ENCODE peak calls at places on chromosomes 16 and 17, in nine cellular contexts. K is fibroblast of lung, J is GM23338, V is AG04450, G is brain microvascular endothelial cell, O is lung, Z is NB4, N is A549, P is right atrium auricular region. W is an unnamed sample.

GRCh38 chr17:3801043-3801746 is at the start of gene ITGAE:
- DNase-seq in K (no peak), J (no peak), V (no peak), G (no peak), O (no peak), Z (no peak), N (no peak), P (no peak), W (no peak)

GRCh38 chr17:77325826-77326581 is 185.2 kb downstream of the SEC14L1 start:
- DNase-seq in K (peak; percentile 24), J (no peak), V (no peak), G (no peak), O (peak; percentile 29), Z (no peak), N (no peak), P (peak; percentile 58), W (no peak)

GRCh38 chr17:81261096-81261495 is 22.0 kb downstream of the NDUFAF8 start:
- DNase-seq in K (no peak), J (no peak), V (no peak), G (no peak), O (no peak), Z (no peak), N (no peak), P (no peak), W (no peak)

GRCh38 chr17:72011561-72011960 is 109.3 kb upstream of the SOX9 start:
- DNase-seq in K (peak; percentile 6), J (no peak), V (no peak), G (no peak), O (no peak), Z (no peak), N (no peak), P (no peak), W (no peak)

GRCh38 chr17:11144358-11145233 is 96.4 kb upstream of the SHISA6 start:
- DNase-seq in K (no peak), J (peak; percentile 18), V (no peak), G (no peak), O (peak; percentile 33), Z (peak; percentile 56), N (peak; percentile 63), P (no peak), W (no peak)

GRCh38 chr16:70743791-70744190 is 57.2 kb downstream of the VAC14 start:
- DNase-seq in K (no peak), J (no peak), V (no peak), G (no peak), O (no peak), Z (no peak), N (no peak), P (no peak), W (no peak)

GRCh38 chr17:10243905-10244844 is 45.8 kb upstream of the GAS7 start:
- DNase-seq in K (no peak), J (no peak), V (no peak), G (no peak), O (peak; percentile 41), Z (peak; percentile 24), N (peak; percentile 17), P (no peak), W (no peak)

GRCh38 chr17:81150379-81151038 is 14.8 kb upstream of the PVALEF start:
- DNase-seq in K (no peak), J (no peak), V (no peak), G (no peak), O (peak; percentile 54), Z (peak; percentile 72), N (no peak), P (peak; percentile 62), W (no peak)

GRCh38 chr17:7294614-7295153 is at the start of gene YBX2:
- DNase-seq in K (no peak), J (peak; percentile 98), V (no peak), G (no peak), O (no peak), Z (peak; percentile 59), N (peak; percentile 89), P (no peak), W (no peak)

GRCh38 chr16:13961099-13961811 is 41.3 kb downstream of the ERCC4 start:
- DNase-seq in K (peak; percentile 43), J (no peak), V (peak; percentile 29), G (peak; percentile 41), O (no peak), Z (no peak), N (peak; percentile 31), P (no peak), W (no peak)

GRCh38 chr17:39916918-39917317 is 1.5 kb downstream of the GSDMB start:
- DNase-seq in K (no peak), J (peak; percentile 47), V (no peak), G (peak; percentile 10), O (no peak), Z (no peak), N (peak; percentile 42), P (no peak), W (no peak)

GRCh38 chr16:31423241-31423640 is 4.9 kb downstream of the COX6A2 start:
- DNase-seq in K (no peak), J (no peak), V (no peak), G (no peak), O (no peak), Z (no peak), N (no peak), P (no peak), W (no peak)

GRCh38 chr16:13205352-13205751 is 304.0 kb downstream of the SHISA9 start:
- DNase-seq in K (no peak), J (no peak), V (no peak), G (no peak), O (no peak), Z (no peak), N (no peak), P (no peak), W (no peak)

GRCh38 chr16:70258946-70259345 is 7.2 kb upstream of the EXOSC6 start:
- DNase-seq in K (no peak), J (no peak), V (no peak), G (no peak), O (no peak), Z (no peak), N (no peak), P (peak; percentile 9), W (no peak)

GRCh38 chr16:2365895-2366294 is 25.4 kb upstream of the ABCA3 start:
- DNase-seq in K (peak; percentile 87), J (no peak), V (peak; percentile 18), G (peak; percentile 81), O (no peak), Z (no peak), N (no peak), P (no peak), W (peak; percentile 29)

DNA sequence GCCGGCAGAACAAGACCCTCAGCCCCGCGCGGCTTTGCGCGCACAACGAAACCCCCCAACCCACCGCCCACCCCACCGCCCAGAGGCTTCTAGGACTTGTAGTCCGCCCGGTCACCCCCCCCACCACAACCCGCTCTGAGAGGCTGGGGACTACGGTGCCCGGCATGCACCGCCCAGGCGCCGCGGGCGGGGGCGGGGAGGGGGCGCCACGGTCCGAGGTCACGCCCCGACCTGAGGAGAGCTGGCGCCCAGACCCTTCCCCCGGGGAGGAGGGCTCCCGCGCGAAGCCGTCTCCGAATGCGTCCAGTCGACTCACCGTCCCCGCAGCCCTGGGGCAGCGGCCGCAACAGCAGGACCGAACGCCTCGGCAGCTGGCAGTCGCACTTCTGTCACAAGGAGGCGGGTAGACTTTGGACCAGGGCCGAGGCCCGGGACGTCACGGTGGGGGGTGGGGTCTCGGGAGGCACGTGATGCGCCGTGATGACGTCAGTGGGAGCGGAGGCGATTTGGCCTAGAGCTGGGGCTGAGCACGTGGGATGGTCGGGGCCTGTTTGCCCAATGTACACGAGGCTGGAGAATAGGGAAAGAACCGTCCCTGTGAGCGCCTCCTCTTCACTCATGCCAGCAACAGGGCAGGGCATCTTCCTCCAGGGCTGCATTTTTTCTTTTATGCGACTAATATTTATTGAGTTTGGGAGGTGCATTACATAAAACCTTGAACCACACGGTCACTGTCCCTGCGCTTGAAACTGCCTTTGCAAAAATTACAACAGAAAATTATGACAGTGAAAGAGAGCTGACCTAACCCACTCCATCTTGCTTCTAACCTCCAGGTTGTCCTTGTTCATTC is at the start of gene CDIP1:
- DNase-seq in K (peak; percentile 90), J (peak; percentile 99), V (peak; percentile 79), G (peak; percentile 93), O (peak; percentile 97), Z (peak; percentile 97), N (peak; percentile 96), P (peak; percentile 99), W (peak; percentile 45)
- H3K4me3 ChIP-seq in K (peak within 1 kb of the TSS; percentile 46), J (peak within 1 kb of the TSS; percentile 91), V (peak within 1 kb of the TSS; percentile 76), G (peak within 1 kb of the TSS; percentile 63), O (peak within 1 kb of the TSS; percentile 79), Z (peak within 1 kb of the TSS; percentile 60), N (peak within 1 kb of the TSS; percentile 51), P (peak within 1 kb of the TSS; percentile 79), W (peak within 1 kb of the TSS; percentile 62)

GRCh38 chr16:30180741-30181140 is 2.7 kb upstream of the CORO1A start:
- DNase-seq in K (no peak), J (no peak), V (no peak), G (no peak), O (no peak), Z (no peak), N (no peak), P (no peak), W (no peak)
- TF ChIP-seq CTCF in K (no peak), J (no peak), V (no peak), G (no peak), O (no peak), Z (no peak), N (no peak), P (no peak), W (no peak)

DNA sequence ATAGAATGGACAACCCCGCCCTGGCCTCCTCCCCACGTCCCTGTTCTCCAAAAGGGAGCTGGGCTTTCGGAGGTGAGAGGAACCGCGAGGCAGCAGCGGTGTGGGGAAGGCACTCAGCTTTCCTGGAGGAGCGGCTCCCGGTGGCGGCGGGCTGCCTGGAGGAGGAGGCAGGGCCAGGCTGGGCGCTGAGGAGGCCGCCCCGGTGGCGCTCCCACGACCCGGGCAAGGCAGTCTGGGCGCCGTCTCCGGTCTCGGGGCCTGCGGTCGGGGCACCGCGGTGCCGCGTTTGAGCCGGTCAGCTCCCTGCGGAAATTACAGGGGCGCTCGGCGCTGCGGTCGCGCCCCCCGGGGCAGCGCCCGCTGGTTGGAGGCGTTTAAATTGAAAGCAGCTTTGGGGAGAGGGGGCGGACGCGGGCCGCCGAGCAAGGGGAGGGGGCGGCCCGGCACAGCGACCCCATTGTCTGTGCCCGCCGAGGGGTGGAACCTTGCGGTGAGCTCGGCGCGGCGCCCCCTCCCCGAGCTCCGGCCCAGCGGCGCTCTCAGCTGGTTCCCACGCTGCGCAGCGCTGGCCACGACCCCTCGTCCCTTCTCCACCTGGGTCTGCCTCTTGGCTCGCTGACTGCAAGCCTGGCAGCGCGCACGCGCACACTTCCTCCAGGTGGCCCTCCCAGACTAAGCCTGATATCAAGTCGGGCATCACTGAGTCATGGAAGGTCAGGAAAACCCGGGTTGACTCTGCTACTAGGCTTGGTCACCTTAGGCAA is 58.7 kb upstream of the DLX4 start:
- DNase-seq in K (peak; percentile 12), J (peak; percentile 78), V (no peak), G (peak; percentile 9), O (no peak), Z (no peak), N (peak; percentile 39), P (no peak), W (no peak)
- H3K4me3 ChIP-seq in K (no peak overlapping the region), J (peak overlapping the region; percentile 72), V (no peak overlapping the region), G (no peak overlapping the region), O (no peak overlapping the region), Z (no peak overlapping the region), N (peak overlapping the region; percentile 26), P (no peak overlapping the region), W (no peak overlapping the region)

GRCh38 chr16:25395528-25395927 is 137.9 kb upstream of the ZKSCAN2 start:
- DNase-seq in K (no peak), J (peak; percentile 57), V (no peak), G (no peak), O (no peak), Z (peak; percentile 25), N (no peak), P (no peak), W (no peak)
- TF ChIP-seq CTCF in K (no peak), J (peak; percentile 62), V (no peak), G (no peak), O (no peak), Z (peak; percentile 39), N (no peak), P (no peak), W (no peak)

GRCh38 chr17:35086164-35086563 is 22.7 kb upstream of the RFFL start:
- DNase-seq in K (no peak), J (no peak), V (no peak), G (no peak), O (no peak), Z (no peak), N (no peak), P (no peak), W (no peak)
- H3K4me3 ChIP-seq in K (no peak overlapping the region), J (no peak overlapping the region), V (no peak overlapping the region), G (no peak overlapping the region), O (no peak overlapping the region), Z (no peak overlapping the region), N (no peak overlapping the region), P (no peak overlapping the region), W (no peak overlapping the region)

W was measured in AG09309.